ENCODE peak calls at places on chromosomes 2 and 18, in five cellular contexts. S is stomach, Z is body of pancreas, E is gastrocnemius medialis, C is vagina. N is an unnamed sample.
A peak's percentile ranks its signal among the peaks of the same experiment; 100 is the strongest.

GRCh38 chr18:59900222-59901128 is 679 bp downstream of the PMAIP1 start:
- DNase-seq in S (peak; percentile 44), Z (peak; percentile 49), E (no peak), C (no peak), N (peak; percentile 86)

GRCh38 chr18:31716362-31716761 is 32.0 kb upstream of the B4GALT6 start:
- DNase-seq in S (no peak), Z (no peak), E (no peak), C (no peak), N (no peak)

GRCh38 chr2:70977605-70978205 is 725 bp upstream of the ANKRD53 start:
- DNase-seq in S (peak; percentile 49), Z (peak; percentile 43), E (no peak), C (peak; percentile 37), N (no peak)

GRCh38 chr2:7730449-7730848 is 813.2 kb downstream of the RNF144A start:
- DNase-seq in S (no peak), Z (no peak), E (no peak), C (no peak), N (no peak)

GRCh38 chr2:28717339-28717758 is 34.3 kb upstream of the PPP1CB start:
- DNase-seq in S (no peak), Z (peak; percentile 76), E (peak; percentile 92), C (no peak), N (no peak)

GRCh38 chr18:10519999-10520935 is 5.6 kb upstream of the NAPG start:
- DNase-seq in S (peak; percentile 89), Z (peak; percentile 91), E (peak; percentile 72), C (no peak), N (peak; percentile 86)

GRCh38 chr2:169095631-169096105 is 26.3 kb downstream of the DHRS9 start:
- DNase-seq in S (no peak), Z (peak; percentile 16), E (no peak), C (no peak), N (no peak)

GRCh38 chr18:62839874-62840713 is 124.8 kb downstream of the PHLPP1 start:
- DNase-seq in S (no peak), Z (no peak), E (no peak), C (no peak), N (no peak)

GRCh38 chr18:3995476-3996102 is 459.5 kb downstream of the DLGAP1 start:
- DNase-seq in S (peak; percentile 64), Z (peak; percentile 69), E (no peak), C (no peak), N (peak; percentile 85)

GRCh38 chr2:133194777-133195335 is 373.4 kb downstream of the NCKAP5 start:
- DNase-seq in S (no peak), Z (no peak), E (no peak), C (no peak), N (no peak)

GRCh38 chr2:72833084-72833714 is 7.4 kb upstream of the EXOC6B start:
- DNase-seq in S (no peak), Z (no peak), E (no peak), C (no peak), N (no peak)

GRCh38 chr2:197200056-197200455 is 110.5 kb downstream of the ANKRD44 start:
- DNase-seq in S (no peak), Z (no peak), E (no peak), C (no peak), N (peak; percentile 29)
- H3K4me3 ChIP-seq in S (no peak overlapping the region), Z (no peak overlapping the region), E (no peak overlapping the region), C (no peak overlapping the region), N (peak overlapping the region; percentile 53)

GRCh38 chr2:178211460-178211859 is 17.1 kb downstream of the OSBPL6 start:
- DNase-seq in S (no peak), Z (no peak), E (no peak), C (no peak), N (no peak)

GRCh38 chr2:178208336-178208735 is 14.0 kb downstream of the OSBPL6 start:
- DNase-seq in S (no peak), Z (no peak), E (no peak), C (no peak), N (no peak)

GRCh38 chr2:178205853-178206516 is 11.7 kb downstream of the OSBPL6 start:
- DNase-seq in S (no peak), Z (no peak), E (no peak), C (no peak), N (no peak)

GRCh38 chr2:178211943-178212342 is 17.6 kb downstream of the OSBPL6 start:
- DNase-seq in S (no peak), Z (no peak), E (no peak), C (no peak), N (no peak)

DNA sequence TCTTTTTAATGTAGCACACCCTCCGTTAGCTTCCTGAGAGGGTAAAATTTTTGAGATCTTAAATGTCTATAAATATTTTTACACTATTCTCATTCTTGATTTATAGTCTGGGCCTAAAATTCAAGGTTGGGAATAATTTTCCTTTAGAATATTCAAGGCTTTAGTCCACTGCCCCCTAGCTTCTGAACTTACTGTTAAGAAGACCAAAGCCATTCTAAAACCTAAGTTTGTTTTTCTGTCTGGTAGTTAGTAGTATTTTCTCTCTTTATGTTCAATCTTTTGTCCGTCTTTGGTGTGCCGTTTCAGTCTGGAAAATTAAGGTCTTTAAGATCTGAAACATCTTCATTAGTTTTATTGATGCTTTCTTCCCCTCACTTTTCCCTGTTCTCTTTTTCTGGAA is 14.5 kb downstream of the OSBPL6 start:
- DNase-seq in S (no peak), Z (no peak), E (no peak), C (no peak), N (no peak)
- TF ChIP-seq CTCF in S (no peak), Z (peak; percentile 26), E (no peak), C (no peak), N (peak; percentile 39)

GRCh38 chr2:146540271-146540932 is 1304.4 kb upstream of the ACVR2A start:
- DNase-seq in S (no peak), Z (no peak), E (no peak), C (no peak), N (no peak)
- H3K4me1 ChIP-seq in S (no peaks in the 10 kb centered on the region), Z (no peaks in the 10 kb centered on the region), E (no peaks in the 10 kb centered on the region), C (no peaks in the 10 kb centered on the region), N (no peaks in the 10 kb centered on the region)

GRCh38 chr2:216059233-216059834 is 22.3 kb downstream of the PECR start:
- DNase-seq in S (no peak), Z (no peak), E (no peak), C (no peak), N (peak; percentile 10)

GRCh38 chr2:216055661-216056060 is 25.9 kb downstream of the PECR start:
- DNase-seq in S (no peak), Z (no peak), E (no peak), C (no peak), N (no peak)

GRCh38 chr2:216052420-216052819 is 29.2 kb downstream of the PECR start:
- DNase-seq in S (no peak), Z (no peak), E (no peak), C (no peak), N (no peak)

GRCh38 chr2:216056739-216057138 is 24.9 kb downstream of the PECR start:
- DNase-seq in S (no peak), Z (no peak), E (no peak), C (no peak), N (no peak)

DNA sequence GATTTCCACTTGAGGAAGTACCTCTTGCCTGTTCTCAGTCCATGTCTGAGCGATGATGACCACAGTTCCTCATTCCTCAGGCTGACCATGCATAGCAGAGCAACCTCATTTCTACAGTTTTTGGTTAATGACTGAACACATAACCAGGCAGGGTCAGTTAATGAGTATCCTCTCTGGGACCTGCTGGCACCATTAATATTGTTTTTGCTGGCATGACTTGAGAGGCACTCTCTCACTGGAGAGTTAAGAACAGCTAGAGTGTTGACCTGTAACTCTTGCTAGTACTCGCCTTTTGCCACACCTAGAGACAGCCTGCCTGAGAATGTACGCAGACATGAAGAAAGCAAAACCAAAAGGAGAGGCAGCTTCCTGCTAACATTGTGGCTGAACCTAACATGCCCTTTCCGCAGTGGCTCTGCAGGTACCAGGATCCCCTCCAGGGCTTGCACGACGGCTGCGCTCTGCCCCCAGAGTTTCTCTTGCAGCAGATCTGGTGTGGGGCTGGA is 23.9 kb downstream of the PECR start:
- DNase-seq in S (peak; percentile 40), Z (peak; percentile 76), E (no peak), C (no peak), N (peak; percentile 49)
- H3K4me3 ChIP-seq in S (no peak overlapping the region), Z (no peak overlapping the region), E (no peak overlapping the region), C (no peak overlapping the region), N (peak overlapping the region; percentile 19)

DNA sequence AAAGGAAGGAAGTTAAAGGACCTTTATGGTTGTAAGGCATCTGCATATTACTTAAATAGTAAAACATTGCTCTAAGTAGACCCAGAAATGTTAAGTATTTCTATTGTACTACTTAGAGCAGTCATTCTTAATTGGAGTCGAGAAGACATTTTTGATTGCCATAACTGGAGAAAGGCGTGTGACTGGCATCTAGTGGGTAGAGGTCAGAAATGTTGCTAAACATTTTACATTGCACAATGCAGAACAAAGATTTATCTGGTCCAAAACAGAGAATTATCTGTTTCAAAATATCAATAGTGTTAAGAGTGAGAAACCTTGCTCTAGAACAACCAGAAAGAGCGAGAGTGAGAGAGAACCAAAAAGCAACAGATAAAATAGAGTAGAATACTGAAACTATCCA is 23.3 kb upstream of the ROCK1 start:
- DNase-seq in S (no peak), Z (peak; percentile 15), E (no peak), C (no peak), N (peak; percentile 36)
- TF ChIP-seq CTCF in S (no peak), Z (peak; percentile 44), E (peak; percentile 29), C (no peak), N (peak; percentile 76)

DNA sequence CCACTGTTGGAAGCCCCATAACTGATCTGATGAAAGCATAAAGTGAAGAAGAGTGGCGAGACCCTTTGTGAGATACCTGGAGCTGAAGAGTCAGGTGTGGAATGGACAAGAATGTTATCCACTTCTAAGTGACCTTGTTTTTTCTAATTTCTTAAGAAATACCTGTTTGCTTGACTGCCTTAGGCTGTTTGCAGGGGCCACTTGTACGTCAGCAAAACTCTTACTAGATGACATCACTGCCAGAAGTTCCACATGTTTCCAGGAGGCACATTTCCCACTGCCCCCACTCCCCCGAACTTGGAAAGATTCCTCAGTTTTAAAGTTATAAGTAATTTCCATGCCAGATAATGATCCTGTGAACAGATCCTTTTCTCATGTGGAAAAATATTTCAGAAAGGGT is 8.0 kb downstream of the EPAS1 start:
- DNase-seq in S (no peak), Z (no peak), E (no peak), C (no peak), N (no peak)
- H3K4me1 ChIP-seq in S (peaks cover 55% of the 10 kb centered on the region), Z (peaks cover 100% of the 10 kb centered on the region), E (peaks cover 63% of the 10 kb centered on the region), C (peaks cover 75% of the 10 kb centered on the region), N (no peaks in the 10 kb centered on the region)

GRCh38 chr2:56743807-56744206 is 560.0 kb downstream of the CCDC85A start:
- DNase-seq in S (no peak), Z (no peak), E (no peak), C (no peak), N (no peak)

GRCh38 chr2:56739421-56739820 is 555.6 kb downstream of the CCDC85A start:
- DNase-seq in S (no peak), Z (no peak), E (no peak), C (no peak), N (no peak)

DNA sequence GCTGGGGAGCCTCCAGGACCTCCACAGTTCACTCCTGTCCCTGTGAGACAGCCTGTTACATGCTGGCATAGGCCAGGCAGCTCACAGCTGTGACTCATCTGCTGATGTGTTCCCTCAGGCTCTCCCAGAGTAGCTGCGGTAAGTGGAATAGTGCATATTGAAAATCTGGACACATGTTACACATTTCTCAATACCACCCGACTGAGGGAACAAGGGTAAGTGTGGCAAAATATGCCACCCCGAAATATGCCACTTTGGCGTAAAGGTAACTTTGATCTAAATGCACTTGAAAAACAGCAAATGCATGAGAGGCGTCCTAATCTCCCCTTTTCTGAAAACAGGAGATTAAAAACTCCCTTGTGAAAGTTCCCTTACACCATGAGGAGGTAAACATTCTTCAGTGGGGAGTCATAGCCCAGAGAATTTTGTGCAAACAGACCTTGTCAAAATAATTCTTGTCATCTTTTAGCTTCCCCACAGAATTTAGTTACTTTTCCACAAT is 557.9 kb downstream of the CCDC85A start:
- DNase-seq in S (no peak), Z (no peak), E (no peak), C (no peak), N (no peak)
- H3K4me3 ChIP-seq in S (no peak overlapping the region), Z (no peak overlapping the region), E (no peak overlapping the region), C (no peak overlapping the region), N (no peak overlapping the region)